ENCODE peak calls at places on chromosomes 11 and 22, in nine cellular contexts. E is IMR-90, F is H1, M is endothelial cell of umbilical vein, R is GM23338, N is PC-3, Z is hepatocyte, Y is GM23248, H is OCI-LY7. B is an unnamed sample.

GRCh38 chr11:15875393-15875792 is 481.0 kb downstream of the SOX6 start:
- DNase-seq in E (no peak), F (no peak), M (no peak), R (no peak), N (no peak), Z (no peak), Y (no peak), H (no peak), B (no peak)

GRCh38 chr11:133082851-133083488 is 449.3 kb downstream of the OPCML start:
- DNase-seq in E (peak; percentile 17), F (peak; percentile 95), M (peak; percentile 45), R (peak; percentile 83), N (no peak), Z (peak; percentile 88), Y (peak; percentile 76), H (no peak), B (peak; percentile 45)

GRCh38 chr22:46071451-46072029 is 78.8 kb upstream of the PPARA start:
- DNase-seq in E (peak; percentile 90), F (peak; percentile 76), M (peak; percentile 92), R (peak; percentile 59), N (peak; percentile 89), Z (peak; percentile 79), Y (peak; percentile 97), H (peak; percentile 44), B (peak; percentile 96)

GRCh38 chr11:134945993-134946392 is 534.0 kb upstream of the B3GAT1 start:
- DNase-seq in E (no peak), F (no peak), M (no peak), R (peak; percentile 20), N (peak; percentile 15), Z (no peak), Y (no peak), H (no peak), B (no peak)

GRCh38 chr22:41619979-41620645 is 731 bp downstream of the DESI1 start:
- DNase-seq in E (no peak), F (peak; percentile 78), M (no peak), R (peak; percentile 74), N (peak; percentile 20), Z (peak; percentile 68), Y (peak; percentile 60), H (peak; percentile 67), B (no peak)

GRCh38 chr11:1304376-1304775 is 5.1 kb downstream of the TOLLIP start:
- DNase-seq in E (no peak), F (peak; percentile 27), M (peak; percentile 44), R (no peak), N (no peak), Z (peak; percentile 80), Y (no peak), H (no peak), B (peak; percentile 10)

GRCh38 chr11:8068605-8069221 is 12.3 kb upstream of the TUB start:
- DNase-seq in E (peak; percentile 91), F (no peak), M (peak; percentile 56), R (no peak), N (peak; percentile 39), Z (peak; percentile 79), Y (peak; percentile 83), H (no peak), B (peak; percentile 92)

GRCh38 chr11:39732002-39732401 is 1727.5 kb downstream of the LRRC4C start:
- DNase-seq in E (no peak), F (no peak), M (no peak), R (no peak), N (no peak), Z (no peak), Y (no peak), H (no peak), B (no peak)

GRCh38 chr22:44398791-44399190 is 86.0 kb upstream of the SHISAL1 start:
- DNase-seq in E (no peak), F (peak; percentile 41), M (no peak), R (no peak), N (no peak), Z (no peak), Y (no peak), H (no peak), B (no peak)

GRCh38 chr11:35050596-35050995 is 88.4 kb upstream of the CD44 start:
- DNase-seq in E (no peak), F (no peak), M (no peak), R (no peak), N (no peak), Z (no peak), Y (no peak), H (no peak), B (no peak)
- H2AFZ ChIP-seq in E (no peak overlapping the region), F (no peak overlapping the region), M (no peak overlapping the region), R (no peak overlapping the region), N (peak overlapping the region; percentile 10), Z (no peak overlapping the region), Y (no peak overlapping the region), H (no peak overlapping the region), B (no peak overlapping the region)

GRCh38 chr11:126604461-126604860 is 249.0 kb downstream of the ST3GAL4 start:
- DNase-seq in E (no peak), F (no peak), M (no peak), R (no peak), N (no peak), Z (no peak), Y (no peak), H (no peak), B (no peak)

GRCh38 chr11:126608626-126609010 is 253.1 kb downstream of the ST3GAL4 start:
- DNase-seq in E (no peak), F (no peak), M (no peak), R (no peak), N (no peak), Z (no peak), Y (no peak), H (no peak), B (no peak)

GRCh38 chr11:126607776-126608625 is 252.5 kb downstream of the ST3GAL4 start:
- DNase-seq in E (no peak), F (no peak), M (no peak), R (peak; percentile 71), N (no peak), Z (no peak), Y (no peak), H (no peak), B (no peak)

GRCh38 chr11:126606484-126606883 is 251.0 kb downstream of the ST3GAL4 start:
- DNase-seq in E (no peak), F (no peak), M (no peak), R (no peak), N (no peak), Z (no peak), Y (no peak), H (no peak), B (no peak)

GRCh38 chr11:126607374-126607773 is 251.9 kb downstream of the ST3GAL4 start:
- DNase-seq in E (peak; percentile 66), F (peak; percentile 78), M (peak; percentile 5), R (peak; percentile 89), N (peak; percentile 75), Z (peak; percentile 80), Y (peak; percentile 89), H (peak; percentile 5), B (peak; percentile 25)
- H2AFZ ChIP-seq in E (peak overlapping the region; percentile 59), F (peak overlapping the region; percentile 43), M (no peak overlapping the region), R (peak overlapping the region; percentile 30), N (peak overlapping the region; percentile 36), Z (no peak overlapping the region), Y (peak overlapping the region; percentile 66), H (no peak overlapping the region), B (no peak overlapping the region)

GRCh38 chr11:85685820-85686459 is at the start of gene CCDC89:
- DNase-seq in E (peak; percentile 99), F (no peak), M (no peak), R (peak; percentile 46), N (peak; percentile 15), Z (peak; percentile 45), Y (peak; percentile 98), H (no peak), B (peak; percentile 99)

GRCh38 chr11:85682330-85683305 is 3.4 kb downstream of the CCDC89 start:
- DNase-seq in E (peak; percentile 47), F (no peak), M (peak; percentile 57), R (no peak), N (no peak), Z (no peak), Y (peak; percentile 85), H (no peak), B (peak; percentile 51)

GRCh38 chr11:85680897-85681296 is 5.1 kb downstream of the CCDC89 start:
- DNase-seq in E (no peak), F (no peak), M (no peak), R (peak; percentile 55), N (no peak), Z (no peak), Y (no peak), H (no peak), B (no peak)

GRCh38 chr11:85679581-85679980 is 6.4 kb downstream of the CCDC89 start:
- DNase-seq in E (no peak), F (no peak), M (no peak), R (no peak), N (no peak), Z (no peak), Y (no peak), H (no peak), B (no peak)

GRCh38 chr11:85685131-85685819 is 720 bp downstream of the CCDC89 start:
- DNase-seq in E (peak; percentile 68), F (no peak), M (no peak), R (no peak), N (no peak), Z (peak; percentile 39), Y (peak; percentile 72), H (no peak), B (no peak)
- H2AFZ ChIP-seq in E (peak overlapping the region; percentile 71), F (peak overlapping the region; percentile 72), M (no peak overlapping the region), R (peak overlapping the region; percentile 73), N (no peak overlapping the region), Z (no peak overlapping the region), Y (peak overlapping the region; percentile 95), H (no peak overlapping the region), B (peak overlapping the region; percentile 73)

GRCh38 chr22:39215430-39216142 is 29.2 kb downstream of the PDGFB start:
- DNase-seq in E (no peak), F (peak; percentile 67), M (no peak), R (peak; percentile 76), N (no peak), Z (no peak), Y (no peak), H (peak; percentile 23), B (no peak)

GRCh38 chr22:39215070-39215396 is 29.7 kb downstream of the PDGFB start:
- DNase-seq in E (no peak), F (peak; percentile 50), M (no peak), R (no peak), N (no peak), Z (no peak), Y (no peak), H (no peak), B (no peak)

GRCh38 chr22:39216143-39216490 is 28.7 kb downstream of the PDGFB start:
- DNase-seq in E (no peak), F (no peak), M (no peak), R (no peak), N (no peak), Z (no peak), Y (no peak), H (no peak), B (no peak)

GRCh38 chr22:39214006-39214382 is 30.8 kb downstream of the PDGFB start:
- DNase-seq in E (no peak), F (no peak), M (no peak), R (no peak), N (peak; percentile 13), Z (no peak), Y (no peak), H (no peak), B (no peak)

DNA sequence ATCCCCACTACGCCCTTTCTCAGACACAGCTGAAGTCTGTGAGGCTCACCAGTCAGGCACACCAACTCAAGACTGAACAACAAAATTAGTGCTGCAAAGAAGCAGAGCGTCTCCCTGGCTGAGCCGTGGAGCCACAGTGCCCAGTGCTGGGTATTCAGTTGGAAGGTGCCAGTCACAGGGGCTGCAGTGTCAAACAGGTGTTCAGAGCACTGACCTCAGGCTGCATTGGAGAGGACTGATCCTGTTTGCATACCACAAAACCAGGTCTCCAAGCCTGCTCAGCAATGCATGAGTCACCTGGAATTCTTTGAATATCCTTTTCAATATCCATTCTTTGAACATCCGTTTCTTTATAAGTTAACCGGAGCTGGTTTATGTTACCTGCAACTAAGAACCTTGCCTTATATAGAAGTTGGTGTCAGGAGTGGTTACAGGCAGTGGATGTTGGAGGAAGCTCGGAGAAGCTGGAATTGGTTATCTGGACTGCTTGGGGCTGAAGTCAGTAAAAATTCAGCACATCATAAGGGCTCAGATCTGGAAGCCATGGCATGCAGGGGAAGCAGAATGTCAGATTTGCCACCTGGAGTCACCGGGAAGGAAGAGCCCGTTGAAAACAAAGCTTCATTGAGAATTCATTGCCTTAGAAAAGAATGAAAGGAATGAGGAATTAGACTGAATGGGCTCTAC is 30.3 kb downstream of the PDGFB start:
- DNase-seq in E (peak; percentile 36), F (peak; percentile 57), M (no peak), R (peak; percentile 96), N (peak; percentile 94), Z (no peak), Y (peak; percentile 42), H (no peak), B (no peak)
- H2AFZ ChIP-seq in E (peak overlapping the region; percentile 34), F (no peak overlapping the region), M (no peak overlapping the region), R (no peak overlapping the region), N (peak overlapping the region; percentile 9), Z (no peak overlapping the region), Y (no peak overlapping the region), H (no peak overlapping the region), B (no peak overlapping the region)

B was measured in fibroblast of lung.